ENCODE peak calls at places on chromosomes 12 and 14, in six cellular contexts. W is neural crest cell, V is hepatocyte, O is hippocampal formation, U is sigmoid colon, N is mesothelial cell of epicardium. S is an unnamed sample.

GRCh38 chr14:29846339-29847129 is 81.1 kb downstream of the PRKD1 start:
- DNase-seq in W (no peak), V (no peak), O (no peak), U (no peak), N (no peak), S (no peak)

GRCh38 chr12:100716949-100717732 is 77.4 kb upstream of the ANO4 start:
- DNase-seq in W (peak), V (peak), O (no peak), U (no peak), N (no peak), S (no peak)

GRCh38 chr12:125065021-125065752 is at the start of gene AACS:
- DNase-seq in W (peak), V (peak), O (peak), U (peak), N (peak), S (peak)

GRCh38 chr12:94140556-94140955 is 7.8 kb upstream of the PLXNC1 start:
- DNase-seq in W (peak), V (peak), O (no peak), U (no peak), N (no peak), S (no peak)

GRCh38 chr12:7934153-7934552 is 1.8 kb downstream of the SLC2A3 start:
- DNase-seq in W (no peak), V (no peak), O (no peak), U (no peak), N (no peak), S (no peak)

GRCh38 chr12:122471324-122472226 is 29.2 kb downstream of the ZCCHC8 start:
- DNase-seq in W (no peak), V (peak), O (no peak), U (no peak), N (no peak), S (no peak)

GRCh38 chr12:124004233-124004875 is 31.3 kb downstream of the ZNF664 start:
- DNase-seq in W (no peak), V (no peak), O (no peak), U (no peak), N (no peak), S (no peak)

GRCh38 chr12:53255993-53256392 is 12.1 kb upstream of the ESPL1 start:
- DNase-seq in W (no peak), V (no peak), O (no peak), U (no peak), N (no peak), S (no peak)

GRCh38 chr12:98514984-98515367 is 414 bp upstream of the TMPO start:
- DNase-seq in W (no peak), V (no peak), O (no peak), U (no peak), N (no peak), S (no peak)

GRCh38 chr12:26869908-26870459 is 37.0 kb upstream of the ITPR2 start:
- DNase-seq in W (no peak), V (no peak), O (no peak), U (no peak), N (no peak), S (no peak)

GRCh38 chr12:56840922-56841321 is 77.8 kb downstream of the HSD17B6 start:
- DNase-seq in W (no peak), V (no peak), O (no peak), U (no peak), N (no peak), S (no peak)

GRCh38 chr12:40946612-40947194 is 241.4 kb upstream of the PDZRN4 start:
- DNase-seq in W (no peak), V (peak), O (no peak), U (no peak), N (no peak), S (no peak)

GRCh38 chr12:16112626-16113560 is 164.6 kb downstream of the SLC15A5 start:
- DNase-seq in W (no peak), V (no peak), O (no peak), U (no peak), N (no peak), S (no peak)

GRCh38 chr12:79378496-79378895 is 312.3 kb downstream of the PAWR start:
- DNase-seq in W (no peak), V (no peak), O (no peak), U (no peak), N (no peak), S (no peak)